ENCODE peak calls at places on chromosomes 2 and 18, in ten cellular contexts. Q is OCI-LY7, F is endothelial cell, I is thyroid gland, W is body of pancreas, K is GM20000, X is fibroblast of the aortic adventitia, V is glutamatergic neuron, S is cardiac fibroblast, M is AG10803. Y is an unnamed sample.

GRCh38 chr2:219344756-219345458 is 12.4 kb upstream of the RESP18 start:
- DNase-seq in M (peak), W (peak), Q (no peak), S (peak), F (no peak), I (peak), K (no peak), V (no peak), X (peak), Y (no peak)

GRCh38 chr2:179470102-179470501 is 205.5 kb upstream of the SESTD1 start:
- DNase-seq in V (no peak), X (no peak), I (no peak), S (no peak), F (no peak), K (no peak), Q (no peak), M (no peak), W (no peak), Y (no peak)

GRCh38 chr18:10661333-10661732 is 135.5 kb downstream of the NAPG start:
- DNase-seq in W (no peak), I (no peak), X (peak), M (peak), S (peak), V (no peak), F (no peak), K (no peak), Q (no peak), Y (no peak)

GRCh38 chr2:64998658-64999061 is 9.5 kb downstream of the SLC1A4 start:
- DNase-seq in V (no peak), K (no peak), Q (no peak), X (peak), I (no peak), S (peak), M (peak), F (no peak), W (no peak), Y (no peak)

GRCh38 chr18:55096261-55097026 is 137.2 kb upstream of the CCDC68 start:
- DNase-seq in Q (peak), F (peak), X (peak), I (peak), V (peak), K (peak), M (peak), S (peak), W (no peak), Y (peak)

GRCh38 chr2:23697676-23698075 is 229.2 kb downstream of the ATAD2B start:
- DNase-seq in W (no peak), I (no peak), Q (no peak), M (no peak), S (peak), K (no peak), F (no peak), X (peak), V (no peak), Y (no peak)

GRCh38 chr2:172039011-172039704 is 39.4 kb downstream of the METAP1D start:
- DNase-seq in F (no peak), M (no peak), Q (no peak), V (no peak), K (no peak), I (no peak), W (no peak), X (no peak), S (no peak), Y (no peak)

GRCh38 chr2:170928036-170928823 is 823 bp upstream of the GORASP2 start:
- DNase-seq in W (peak), K (peak), M (no peak), I (peak), V (no peak), S (peak), X (peak), Q (peak), F (no peak), Y (no peak)

GRCh38 chr18:48842259-48843061 is 108.3 kb downstream of the SMAD7 start:
- DNase-seq in Q (peak), M (no peak), X (no peak), I (peak), W (no peak), F (peak), S (peak), K (peak), V (peak), Y (peak)

GRCh38 chr18:27674411-27674810 is 489.3 kb upstream of the CHST9 start:
- DNase-seq in V (no peak), I (no peak), K (no peak), W (no peak), F (no peak), S (no peak), X (no peak), Q (no peak), M (no peak), Y (no peak)

GRCh38 chr2:27212626-27213471 is 781 bp upstream of the SLC5A6 start:
- DNase-seq in Q (peak), X (peak), W (no peak), I (no peak), S (peak), V (no peak), K (peak), M (peak), F (peak), Y (no peak)

GRCh38 chr2:109005686-109006204 is 16.7 kb upstream of the EDAR start:
- DNase-seq in V (no peak), S (no peak), I (no peak), M (peak), Q (no peak), K (no peak), F (no peak), X (peak), W (no peak), Y (no peak)

GRCh38 chr2:222052934-222053367 is 245.8 kb downstream of the PAX3 start:
- DNase-seq in W (no peak), Q (no peak), S (no peak), F (peak), K (no peak), M (no peak), X (no peak), I (peak), V (peak), Y (no peak)

GRCh38 chr2:205511666-205512065 is 170.6 kb upstream of the NRP2 start:
- DNase-seq in V (no peak), S (peak), Q (no peak), M (peak), I (no peak), X (no peak), F (no peak), K (no peak), W (no peak), Y (no peak)

GRCh38 chr18:37987901-37988300 is 422.3 kb upstream of the CELF4 start:
- DNase-seq in S (no peak), X (no peak), F (no peak), V (peak), I (no peak), M (no peak), W (no peak), Q (no peak), K (no peak), Y (no peak)

GRCh38 chr2:143796051-143796450 is 666.8 kb downstream of the ARHGAP15 start:
- DNase-seq in I (no peak), F (no peak), M (no peak), K (no peak), V (no peak), W (no peak), S (no peak), X (no peak), Q (no peak), Y (no peak)

GRCh38 chr2:20212459-20212870 is 12.5 kb downstream of the SDC1 start:
- DNase-seq in W (no peak), M (peak), F (no peak), V (no peak), I (no peak), K (peak), Q (peak), X (no peak), S (no peak), Y (peak)
- TF ChIP-seq CTCF in W (no peak), M (no peak), F (no peak), V (no peak), I (no peak), K (no peak), Q (no peak), X (no peak), S (no peak), Y (no peak)

DNA sequence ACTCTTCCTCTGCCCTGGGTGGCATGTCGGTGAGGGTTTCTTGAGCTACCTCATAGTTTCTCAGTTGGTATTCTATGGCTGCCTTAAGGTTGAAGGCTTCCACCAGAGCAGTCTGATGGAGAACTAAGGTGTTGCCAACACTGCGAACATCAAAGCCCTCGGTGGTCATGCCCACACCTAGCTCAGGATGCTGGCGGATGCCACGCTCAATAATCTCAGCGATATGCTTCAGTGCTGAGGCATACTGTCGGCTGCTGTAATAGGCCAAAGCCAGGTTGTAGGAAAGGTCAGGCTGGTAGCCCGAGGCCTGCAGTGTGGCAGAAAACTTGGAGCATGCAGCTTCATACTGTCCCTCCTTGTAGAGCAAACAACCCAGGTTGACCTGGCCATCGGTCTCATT is 225.3 kb downstream of the AGPS start:
- DNase-seq in M (no peak), F (no peak), K (no peak), W (no peak), Q (no peak), S (no peak), I (no peak), X (no peak), V (no peak), Y (no peak)
- TF ChIP-seq CTCF in M (no peak), F (no peak), K (no peak), W (no peak), Q (no peak), S (no peak), I (no peak), X (no peak), V (no peak), Y (no peak)

GRCh38 chr2:207163815-207164747 is 1.7 kb downstream of the KLF7 start:
- DNase-seq in V (peak), K (peak), S (peak), W (peak), F (peak), Q (no peak), M (peak), I (peak), X (peak), Y (no peak)

GRCh38 chr2:207166039-207166348 is 246 bp upstream of the KLF7 start:
- DNase-seq in W (peak), S (peak), I (peak), V (peak), X (peak), Q (no peak), F (peak), M (peak), K (peak), Y (peak)

GRCh38 chr2:207165121-207166038 is at the start of gene KLF7:
- DNase-seq in V (no peak), W (peak), M (peak), X (peak), I (peak), Q (no peak), K (peak), S (peak), F (no peak), Y (peak)

GRCh38 chr2:207167129-207167923 is 1.6 kb upstream of the KLF7 start:
- DNase-seq in V (no peak), M (peak), W (no peak), F (no peak), K (peak), S (peak), Q (no peak), I (no peak), X (peak), Y (peak)

GRCh38 chr2:207166349-207167128 is 791 bp upstream of the KLF7 start:
- DNase-seq in X (peak), F (peak), W (peak), V (peak), I (peak), K (peak), Q (no peak), S (peak), M (peak), Y (peak)
- TF ChIP-seq CTCF in X (no peak), F (peak), W (peak), V (peak), I (peak), K (no peak), Q (no peak), S (no peak), M (no peak), Y (peak)

GRCh38 chr2:231780909-231781797 is at the start of gene PDE6D:
- DNase-seq in F (peak), K (peak), W (peak), Q (peak), X (peak), I (peak), V (peak), M (peak), S (peak), Y (peak)
- TF ChIP-seq CTCF in F (no peak), K (no peak), W (no peak), Q (no peak), X (no peak), I (no peak), V (no peak), M (no peak), S (no peak), Y (no peak)

GRCh38 chr2:86673011-86673410 is 47.1 kb upstream of the RMND5A start:
- DNase-seq in I (no peak), S (no peak), M (no peak), W (no peak), Q (no peak), F (no peak), X (no peak), V (no peak), K (no peak), Y (no peak)

GRCh38 chr2:86673976-86674670 is 46.0 kb upstream of the RMND5A start:
- DNase-seq in X (peak), Q (no peak), I (no peak), K (no peak), W (no peak), M (peak), F (no peak), S (no peak), V (no peak), Y (no peak)

GRCh38 chr2:86679036-86679435 is 41.1 kb upstream of the RMND5A start:
- DNase-seq in M (no peak), S (no peak), V (no peak), W (no peak), I (no peak), Q (no peak), K (no peak), F (no peak), X (no peak), Y (no peak)

GRCh38 chr2:86675104-86675503 is 45.0 kb upstream of the RMND5A start:
- DNase-seq in F (no peak), W (no peak), I (no peak), S (no peak), M (no peak), Q (no peak), K (no peak), X (no peak), V (no peak), Y (no peak)

DNA sequence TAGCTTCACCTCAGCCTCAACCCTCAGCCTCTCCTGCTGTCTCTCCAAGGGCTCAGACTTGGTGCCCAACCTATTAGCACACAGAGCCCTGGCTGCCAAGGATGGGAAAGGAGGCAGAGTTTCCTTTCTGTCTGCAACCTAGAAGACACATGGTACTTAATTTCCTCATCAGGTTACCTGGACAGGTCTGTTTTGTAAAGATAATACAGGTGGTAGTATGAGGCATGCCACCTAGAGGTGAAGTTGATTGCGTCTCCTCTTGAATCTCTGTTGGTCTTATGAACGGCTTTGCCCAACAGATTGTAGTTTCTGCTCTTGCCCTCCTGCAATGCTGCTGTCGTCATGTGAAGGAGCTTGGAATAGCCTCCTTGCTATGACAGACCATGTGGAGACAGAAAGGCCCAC is 44.5 kb upstream of the RMND5A start:
- DNase-seq in K (no peak), V (no peak), F (no peak), M (no peak), S (no peak), W (peak), Q (peak), X (no peak), I (no peak), Y (no peak)
- TF ChIP-seq CTCF in K (no peak), V (no peak), F (no peak), M (no peak), S (no peak), W (peak), Q (peak), X (no peak), I (no peak), Y (peak)

GRCh38 chr18:70074091-70074490 is 126.4 kb upstream of the CD226 start:
- DNase-seq in K (no peak), W (no peak), V (no peak), M (no peak), X (no peak), I (no peak), F (no peak), Q (no peak), S (no peak), Y (no peak)

GRCh38 chr18:70069965-70070364 is 122.3 kb upstream of the CD226 start:
- DNase-seq in V (no peak), S (no peak), K (no peak), W (no peak), I (no peak), F (no peak), M (no peak), Q (no peak), X (no peak), Y (no peak)

GRCh38 chr18:70073442-70073841 is 125.8 kb upstream of the CD226 start:
- DNase-seq in V (no peak), F (no peak), I (no peak), K (no peak), Q (no peak), W (no peak), S (no peak), M (no peak), X (no peak), Y (no peak)

GRCh38 chr18:70072678-70073077 is 125.0 kb upstream of the CD226 start:
- DNase-seq in W (no peak), X (peak), I (no peak), Q (no peak), M (peak), V (no peak), S (peak), F (no peak), K (no peak), Y (no peak)

GRCh38 chr18:70075906-70076305 is 128.2 kb upstream of the CD226 start:
- DNase-seq in F (no peak), W (no peak), Q (no peak), I (no peak), K (no peak), M (no peak), X (no peak), V (no peak), S (peak), Y (no peak)
- TF ChIP-seq CTCF in F (no peak), W (no peak), Q (no peak), I (no peak), K (no peak), M (peak), X (peak), V (peak), S (peak), Y (no peak)

GRCh38 chr2:60657673-60658072 is 98.4 kb upstream of the PAPOLG start:
- DNase-seq in S (no peak), F (no peak), M (no peak), Q (no peak), W (no peak), X (no peak), K (no peak), I (no peak), V (no peak), Y (no peak)

GRCh38 chr2:60659026-60659425 is 97.0 kb upstream of the PAPOLG start:
- DNase-seq in M (no peak), Q (no peak), V (no peak), F (no peak), K (no peak), S (no peak), I (no peak), W (no peak), X (no peak), Y (no peak)

GRCh38 chr2:60661073-60661738 is 94.9 kb upstream of the PAPOLG start:
- DNase-seq in W (no peak), V (no peak), F (no peak), K (no peak), Q (peak), S (no peak), X (no peak), M (no peak), I (no peak), Y (no peak)
- TF ChIP-seq CTCF in W (no peak), V (no peak), F (no peak), K (no peak), Q (no peak), S (no peak), X (no peak), M (no peak), I (no peak), Y (no peak)

DNA sequence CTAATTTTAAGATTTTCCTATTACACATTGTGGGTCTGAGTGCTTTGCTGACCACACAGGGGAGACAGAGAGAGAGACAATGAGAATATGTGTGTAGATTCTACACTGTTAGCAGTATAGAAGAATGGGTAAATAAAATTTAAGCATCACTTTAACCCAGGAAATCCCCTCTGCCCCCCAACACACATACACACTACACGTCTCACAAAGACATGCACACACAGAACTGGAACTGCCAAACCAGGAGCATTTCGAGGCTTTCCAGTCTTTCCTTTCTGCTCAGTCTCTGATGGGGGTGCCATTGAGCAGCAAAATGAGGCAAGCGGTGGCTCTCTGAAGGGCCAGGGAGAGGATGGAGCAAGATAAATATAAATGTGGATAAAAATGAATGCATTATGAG is 2.5 kb downstream of the MERTK start:
- DNase-seq in X (peak), Q (peak), K (no peak), V (peak), S (peak), F (peak), M (no peak), W (peak), I (peak), Y (no peak)
- TF ChIP-seq CTCF in X (peak), Q (peak), K (no peak), V (no peak), S (peak), F (no peak), M (peak), W (peak), I (peak), Y (no peak)